ENCODE peak calls at places on chromosomes 4 and X, in eight cellular contexts. U is left ventricle myocardium inferior, R is stomach, H is transverse colon, X is aorta, N is psoas muscle, P is pancreas, C is cardiac muscle cell. Q is an unnamed sample.

GRCh38 chrX:14942341-14942740 is 69.1 kb downstream of the MOSPD2 start:
- DNase-seq in R (no peak), P (no peak), U (no peak), N (no peak), C (no peak), X (no peak), H (no peak), Q (no peak)

GRCh38 chrX:27008486-27008885 is 454.7 kb downstream of the PPP4R3C start:
- DNase-seq in U (no peak), C (no peak), P (no peak), R (no peak), H (no peak), X (no peak), N (no peak), Q (no peak)

GRCh38 chr4:184596617-184597185 is 52.5 kb downstream of the CASP3 start:
- DNase-seq in H (no peak), N (no peak), X (no peak), P (no peak), C (peak; percentile 74), R (peak; percentile 61), U (no peak), Q (no peak)

GRCh38 chrX:153775631-153776595 is 4.9 kb upstream of the SRPK3 start:
- DNase-seq in P (peak; percentile 59), N (peak; percentile 26), C (no peak), H (no peak), U (no peak), X (peak; percentile 45), R (no peak), Q (no peak)

GRCh38 chrX:10649286-10649685 is 28.9 kb upstream of the MID1 start:
- DNase-seq in X (no peak), N (no peak), P (no peak), C (peak; percentile 16), R (no peak), H (no peak), U (no peak), Q (no peak)

GRCh38 chr4:136103616-136104015 is 1428.7 kb downstream of the PCDH18 start:
- DNase-seq in U (no peak), P (no peak), X (no peak), R (no peak), N (no peak), H (no peak), C (no peak), Q (no peak)

GRCh38 chr4:77538574-77539157 is 67.0 kb upstream of the CXCL13 start:
- DNase-seq in X (no peak), U (no peak), N (no peak), R (peak; percentile 86), H (no peak), C (peak; percentile 75), P (no peak), Q (no peak)

GRCh38 chr4:87677731-87678130 is 27.7 kb downstream of the DMP1 start:
- DNase-seq in C (no peak), N (peak; percentile 75), R (no peak), P (no peak), H (no peak), X (peak; percentile 51), U (peak; percentile 43), Q (peak; percentile 19)

GRCh38 chrX:107742754-107743191 is 32.8 kb downstream of the TSC22D3 start:
- DNase-seq in R (peak; percentile 42), X (no peak), U (no peak), P (peak; percentile 75), N (peak; percentile 68), C (no peak), H (peak; percentile 43), Q (peak; percentile 66)

GRCh38 chrX:97399400-97399799 is 515.7 kb downstream of the RPA4 start:
- DNase-seq in H (no peak), U (no peak), C (peak; percentile 42), R (no peak), P (no peak), X (no peak), N (no peak), Q (no peak)

GRCh38 chr4:41141910-41142309 is 72.4 kb downstream of the APBB2 start:
- DNase-seq in N (no peak), X (no peak), H (no peak), U (no peak), C (peak; percentile 71), P (no peak), R (no peak), Q (no peak)

GRCh38 chrX:119899125-119899524 is 3.4 kb downstream of the AKAP14 start:
- DNase-seq in R (no peak), X (no peak), U (no peak), H (peak; percentile 10), P (no peak), N (no peak), C (no peak), Q (no peak)

GRCh38 chr4:70651864-70652506 is 14.3 kb downstream of the JCHAIN start:
- DNase-seq in P (no peak), H (no peak), R (no peak), X (no peak), U (no peak), N (no peak), C (peak; percentile 60), Q (no peak)

GRCh38 chr4:71195932-71196331 is 142.9 kb upstream of the SLC4A4 start:
- DNase-seq in U (no peak), C (peak; percentile 52), R (no peak), H (no peak), P (no peak), N (no peak), X (no peak), Q (no peak)

GRCh38 chr4:169352332-169352731 is 81.6 kb upstream of the SH3RF1 start:
- DNase-seq in N (no peak), U (no peak), P (no peak), H (no peak), R (no peak), X (no peak), C (no peak), Q (no peak)

GRCh38 chr4:117385531-117385930 is 300.2 kb upstream of the TRAM1L1 start:
- DNase-seq in N (no peak), P (no peak), C (no peak), U (no peak), R (no peak), X (no peak), H (no peak), Q (no peak)

DNA sequence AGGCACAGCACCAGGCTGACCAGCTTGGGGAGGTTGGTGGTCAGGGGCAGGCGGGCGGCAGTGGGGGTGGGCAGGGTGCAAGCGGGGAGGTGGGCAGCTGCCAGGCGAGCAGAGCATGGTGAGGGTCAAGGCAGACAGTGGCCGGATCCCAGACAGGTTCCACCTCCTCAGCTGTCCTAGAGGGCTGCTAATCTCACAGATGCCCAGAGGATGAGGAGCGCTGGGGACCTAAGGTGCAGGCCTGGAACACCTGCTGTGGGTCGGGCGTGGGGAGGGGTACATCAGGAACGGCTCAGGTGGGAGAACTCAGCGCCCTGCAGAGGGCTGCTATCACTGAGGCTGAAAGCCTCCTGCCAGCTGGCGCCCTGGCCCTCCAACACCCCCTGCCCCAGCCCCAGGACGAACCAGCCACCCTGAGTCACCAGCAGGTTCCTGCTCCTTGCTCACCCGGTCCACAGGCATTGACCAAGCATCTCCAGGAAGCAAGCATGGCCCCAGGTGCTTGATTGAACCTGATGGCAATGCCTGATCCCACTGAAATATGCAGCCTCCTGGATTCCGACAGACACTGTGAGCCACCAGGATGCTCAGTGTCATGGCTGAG is 28.4 kb upstream of the C4orf50 start:
- DNase-seq in U (no peak), X (no peak), N (no peak), C (no peak), P (no peak), H (no peak), R (no peak), Q (no peak)
- H3K27me3 ChIP-seq in U (peaks cover 79% of the 10 kb centered on the region), X (no peaks in the 10 kb centered on the region), N (peaks cover 5% of the 10 kb centered on the region), C (no peaks in the 10 kb centered on the region), P (no peaks in the 10 kb centered on the region), H (no peaks in the 10 kb centered on the region), R (peaks cover 40% of the 10 kb centered on the region), Q (peaks cover 19% of the 10 kb centered on the region)

GRCh38 chr4:57342406-57342805 is 232.2 kb upstream of the IGFBP7 start:
- DNase-seq in U (no peak), R (no peak), H (no peak), C (peak; percentile 3), X (no peak), P (no peak), N (no peak), Q (no peak)

GRCh38 chr4:57344296-57344695 is 234.1 kb upstream of the IGFBP7 start:
- DNase-seq in C (no peak), N (no peak), H (no peak), X (no peak), R (no peak), U (no peak), P (no peak), Q (no peak)
- H3K36me3 ChIP-seq in C (no peaks in the 10 kb centered on the region), N (no peaks in the 10 kb centered on the region), H (no peaks in the 10 kb centered on the region), X (no peaks in the 10 kb centered on the region), R (no peaks in the 10 kb centered on the region), U (no peaks in the 10 kb centered on the region), P (no peaks in the 10 kb centered on the region), Q (no peaks in the 10 kb centered on the region)

GRCh38 chr4:186827542-186827887 is 103.9 kb upstream of the FAT1 start:
- DNase-seq in N (no peak), P (no peak), X (no peak), R (no peak), H (no peak), C (no peak), U (no peak), Q (no peak)
- H3K27me3 ChIP-seq in N (no peaks in the 10 kb centered on the region), P (no peaks in the 10 kb centered on the region), X (no peaks in the 10 kb centered on the region), R (no peaks in the 10 kb centered on the region), H (no peaks in the 10 kb centered on the region), C (no peaks in the 10 kb centered on the region), U (no peaks in the 10 kb centered on the region), Q (no peaks in the 10 kb centered on the region)

DNA sequence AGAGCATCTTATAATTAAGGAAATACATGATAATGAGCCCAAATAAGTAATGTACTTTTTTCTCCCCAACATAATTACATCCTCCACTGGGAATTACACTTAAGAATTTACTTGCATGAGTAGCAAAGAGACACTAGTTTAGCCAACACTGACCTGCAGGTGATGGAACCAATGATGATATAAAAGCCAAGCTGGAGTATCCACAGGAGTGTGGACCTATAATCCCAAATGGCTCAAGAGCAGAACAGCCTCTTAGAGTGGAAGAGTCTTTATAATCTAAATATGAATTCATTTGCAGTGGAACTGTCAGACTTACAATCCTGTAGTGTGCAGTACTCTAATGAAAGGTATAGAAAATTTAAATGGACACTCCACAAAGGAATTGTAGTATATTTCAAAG is 22.2 kb downstream of the WDR19 start:
- DNase-seq in X (no peak), R (no peak), U (no peak), H (no peak), N (no peak), C (no peak), P (no peak), Q (no peak)
- H3K36me3 ChIP-seq in X (peaks cover 6% of the 10 kb centered on the region), R (peaks cover 5% of the 10 kb centered on the region), U (peaks cover 80% of the 10 kb centered on the region), H (no peaks in the 10 kb centered on the region), N (peaks cover 66% of the 10 kb centered on the region), C (peaks cover 31% of the 10 kb centered on the region), P (no peaks in the 10 kb centered on the region), Q (peaks cover 32% of the 10 kb centered on the region)

GRCh38 chr4:575281-576141 is 584 bp downstream of the TMEM271 start:
- DNase-seq in R (no peak), C (peak; percentile 85), X (no peak), H (no peak), N (no peak), U (no peak), P (peak; percentile 78), Q (no peak)
- H3K27me3 ChIP-seq in R (peaks cover 98% of the 10 kb centered on the region), C (peaks cover 96% of the 10 kb centered on the region), X (no peaks in the 10 kb centered on the region), H (peaks cover 95% of the 10 kb centered on the region), N (peaks cover 34% of the 10 kb centered on the region), U (peaks cover 95% of the 10 kb centered on the region), P (peaks cover 12% of the 10 kb centered on the region), Q (peaks cover 59% of the 10 kb centered on the region)